ENCODE peak calls at places on chromosomes 1 and 21, in ten cellular contexts. X is heart left ventricle, P is IMR-90, W is thyroid gland, Z is body of pancreas, O is A549, D is breast epithelium, F is Peyer's patch, M is HCT116, C is endothelial cell of umbilical vein. H is an unnamed sample. For H3K9me3, the result is how much of the 10 kb centered on the place peaks cover.

GRCh38 chr1:106249365-106249764 is 807.1 kb upstream of the PRMT6 start:
- DNase-seq in F (no peak), M (no peak), Z (no peak), X (no peak), P (no peak), O (no peak), W (no peak), D (no peak), C (no peak), H (no peak)

GRCh38 chr1:33182452-33182851 is 609 bp upstream of the TRIM62 start:
- DNase-seq in O (no peak), F (no peak), D (no peak), X (no peak), P (peak), M (no peak), C (no peak), W (peak), Z (peak), H (no peak)

GRCh38 chr1:241834733-241835377 is 13.1 kb upstream of the EXO1 start:
- DNase-seq in M (peak), C (peak), F (no peak), X (no peak), P (peak), W (no peak), Z (peak), D (no peak), O (peak), H (no peak)

GRCh38 chr1:15948600-15949452 is 27.1 kb downstream of the ZBTB17 start:
- DNase-seq in C (peak), M (no peak), Z (peak), W (peak), P (peak), X (peak), D (no peak), O (no peak), F (no peak), H (peak)

GRCh38 chr1:50023292-50024159 is at the start of gene AGBL4:
- DNase-seq in X (peak), W (peak), C (peak), O (peak), Z (peak), M (no peak), D (peak), P (no peak), F (peak), H (peak)

GRCh38 chr1:181134543-181135461 is 46.3 kb downstream of the IER5 start:
- DNase-seq in F (peak), O (no peak), P (peak), W (peak), C (peak), X (no peak), Z (peak), D (peak), M (no peak), H (peak)

GRCh38 chr1:44112486-44112885 is 6.1 kb upstream of the KLF17 start:
- DNase-seq in X (no peak), W (no peak), C (no peak), Z (no peak), O (no peak), D (no peak), P (peak), F (no peak), M (no peak), H (no peak)

GRCh38 chr1:55443175-55443933 is 228.2 kb upstream of the USP24 start:
- DNase-seq in O (peak), D (peak), F (no peak), P (peak), M (peak), W (peak), C (peak), X (peak), Z (peak), H (no peak)

GRCh38 chr1:33468972-33469371 is 3.5 kb upstream of the ZSCAN20 start:
- DNase-seq in O (no peak), P (no peak), Z (no peak), M (no peak), F (no peak), D (no peak), C (no peak), X (no peak), W (no peak), H (no peak)

GRCh38 chr1:244006961-244007360 is 44.1 kb upstream of the ZBTB18 start:
- DNase-seq in X (no peak), F (no peak), W (no peak), P (no peak), D (no peak), Z (no peak), M (no peak), O (no peak), C (no peak), H (no peak)

GRCh38 chr1:241356187-241356518 is 852 bp downstream of the RGS7 start:
- DNase-seq in F (no peak), P (no peak), C (no peak), Z (no peak), D (no peak), X (no peak), M (no peak), O (no peak), W (no peak), H (no peak)

GRCh38 chr1:178947688-178948003 is 76.8 kb upstream of the ANGPTL1 start:
- DNase-seq in Z (no peak), D (no peak), M (no peak), W (no peak), X (no peak), O (no peak), C (no peak), P (no peak), F (no peak), H (no peak)

GRCh38 chr1:172167801-172168596 is 252.5 kb upstream of the C1orf105 start:
- DNase-seq in D (no peak), O (no peak), M (no peak), P (peak), W (no peak), C (no peak), X (no peak), Z (peak), F (no peak), H (no peak)

GRCh38 chr1:245277276-245277675 is 122.5 kb downstream of the KIF26B start:
- DNase-seq in X (no peak), F (no peak), O (no peak), P (no peak), C (no peak), W (peak), Z (peak), M (no peak), D (no peak), H (no peak)

GRCh38 chr1:77899647-77900320 is 11.4 kb downstream of the NEXN start:
- DNase-seq in C (peak), X (no peak), F (no peak), D (no peak), Z (no peak), O (no peak), P (peak), W (no peak), M (no peak), H (no peak)

GRCh38 chr1:201108614-201109013 is 3.6 kb downstream of the CACNA1S start:
- DNase-seq in X (no peak), D (no peak), F (no peak), Z (no peak), M (no peak), W (no peak), P (no peak), C (no peak), O (no peak), H (no peak)

GRCh38 chr1:93753766-93754763 is 72.4 kb upstream of the BCAR3 start:
- DNase-seq in C (peak), M (no peak), X (no peak), W (no peak), F (no peak), O (peak), P (peak), Z (peak), D (no peak), H (no peak)

GRCh38 chr1:33141781-33142180 is 40.1 kb downstream of the TRIM62 start:
- DNase-seq in W (no peak), O (no peak), X (no peak), Z (no peak), F (no peak), M (no peak), P (no peak), C (no peak), D (no peak), H (no peak)

GRCh38 chr1:53130878-53131589 is 11.4 kb downstream of the SLC1A7 start:
- DNase-seq in O (no peak), P (no peak), M (no peak), D (peak), W (no peak), F (peak), Z (no peak), X (no peak), C (no peak), H (peak)

GRCh38 chr1:20725189-20726106 is 7.1 kb downstream of the SH2D5 start:
- DNase-seq in F (no peak), C (peak), O (no peak), X (no peak), P (peak), W (peak), D (peak), M (no peak), Z (no peak), H (no peak)

GRCh38 chr1:33736496-33736895 is 127.4 kb upstream of the HMGB4 start:
- DNase-seq in D (no peak), Z (no peak), O (no peak), M (no peak), F (no peak), X (no peak), C (no peak), P (no peak), W (no peak), H (no peak)

GRCh38 chr1:67803380-67804279 is 29.6 kb downstream of the GNG12 start:
- DNase-seq in C (no peak), M (no peak), O (no peak), F (no peak), X (no peak), Z (no peak), D (no peak), W (no peak), P (no peak), H (no peak)

GRCh38 chr1:147246044-147246690 is 3.7 kb downstream of the CHD1L start:
- DNase-seq in Z (no peak), F (no peak), X (no peak), O (no peak), D (no peak), M (no peak), P (peak), C (no peak), W (no peak), H (no peak)

GRCh38 chr21:27759820-27760219 is 792.9 kb upstream of the ADAMTS5 start:
- DNase-seq in M (no peak), F (no peak), W (no peak), X (no peak), P (no peak), C (no peak), D (no peak), Z (no peak), O (no peak), H (no peak)

GRCh38 chr1:156356262-156356874 is 12.6 kb upstream of the RHBG start:
- DNase-seq in Z (no peak), M (no peak), X (no peak), F (no peak), D (no peak), P (no peak), C (no peak), W (peak), O (no peak), H (no peak)

GRCh38 chr1:211705439-211706205 is 30.2 kb upstream of the NEK2 start:
- DNase-seq in W (peak), D (no peak), M (no peak), C (no peak), F (no peak), Z (no peak), P (peak), O (no peak), X (no peak), H (no peak)

GRCh38 chr1:66996018-66996682 is 57.8 kb downstream of the SLC35D1 start:
- DNase-seq in O (peak), F (no peak), C (peak), D (no peak), Z (peak), W (peak), X (peak), P (peak), M (peak), H (peak)

DNA sequence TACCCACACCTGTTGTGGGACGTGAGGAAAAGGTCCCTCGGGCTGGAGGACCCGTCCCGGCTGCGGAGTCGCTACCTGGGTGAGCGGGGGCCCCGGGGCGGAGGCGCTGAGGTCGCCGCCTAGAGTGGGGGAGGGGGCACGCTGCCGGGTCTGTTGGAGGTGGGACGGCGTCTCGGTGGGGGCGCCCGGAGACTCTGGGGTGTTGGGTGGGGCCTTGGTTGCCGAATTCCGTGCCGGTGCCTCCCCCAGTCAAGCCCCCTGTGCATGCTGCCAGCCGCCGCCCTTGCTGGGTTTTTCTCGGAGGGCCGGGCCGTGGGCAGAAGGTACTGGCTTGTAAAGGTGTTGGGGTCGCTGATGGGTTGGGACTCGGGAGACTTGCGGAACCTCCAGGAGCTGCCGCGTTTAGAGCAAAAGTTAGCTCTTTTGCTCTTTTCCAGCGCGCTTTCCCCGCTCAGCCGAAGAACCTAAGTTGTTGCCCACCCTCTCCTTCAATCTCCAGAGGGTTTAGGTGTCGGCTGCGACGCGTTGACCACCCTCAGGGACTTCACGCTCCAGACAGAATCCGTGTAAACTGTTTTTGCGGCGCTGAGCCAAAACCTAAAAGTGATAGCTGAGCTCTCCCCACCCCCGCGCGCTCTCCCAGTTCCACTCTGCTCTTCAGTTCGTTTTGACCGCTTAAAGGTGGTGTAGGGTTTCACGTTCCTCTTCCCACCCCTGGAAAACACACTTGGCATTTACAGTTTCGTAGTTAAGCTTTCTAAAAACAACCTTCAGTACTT is at the start of gene MPC2:
- DNase-seq in C (peak), F (peak), D (peak), Z (peak), W (peak), P (peak), X (peak), M (peak), O (peak), H (peak)
- TF ChIP-seq POLR2A in C (no peak), F (no peak), D (no peak), Z (peak), W (no peak), P (no peak), X (peak), M (no peak), O (no peak), H (no peak)

DNA sequence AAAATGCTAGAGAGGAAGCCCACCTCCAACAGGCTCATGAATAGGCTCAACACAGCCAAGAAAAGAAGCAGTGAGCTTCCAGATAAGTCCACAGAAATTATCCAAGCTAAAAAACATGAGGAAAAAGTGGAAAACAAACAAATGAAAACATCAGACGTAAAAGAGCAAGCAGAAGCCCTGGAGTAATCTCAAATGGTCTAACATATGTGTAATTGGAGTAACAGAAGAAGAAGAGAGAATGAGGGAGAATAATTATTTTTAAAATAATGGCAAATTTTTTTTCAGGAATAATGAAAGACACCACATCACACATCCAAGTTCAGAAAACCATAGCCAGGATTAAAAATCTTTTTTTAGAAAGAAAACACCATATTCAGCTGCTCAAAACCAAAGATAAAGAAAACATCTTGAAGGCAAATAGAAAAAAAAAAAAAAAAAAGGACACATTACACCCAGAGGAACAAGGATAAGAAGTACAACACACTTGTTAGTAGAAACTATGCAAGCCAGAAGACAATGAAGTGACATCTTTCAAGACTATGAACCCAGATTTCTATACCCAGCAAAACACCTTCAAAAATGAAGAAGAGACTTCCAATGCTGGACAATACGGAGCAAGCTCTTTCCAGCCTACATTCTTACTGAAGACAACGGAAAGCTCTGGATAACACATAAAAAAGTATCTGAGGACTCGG is 10.6 kb upstream of the SUMO3 start:
- DNase-seq in X (no peak), W (no peak), D (no peak), Z (no peak), M (no peak), F (no peak), P (no peak), C (no peak), O (no peak), H (no peak)
- H3K9me3 ChIP-seq in X (under half), W (under half), D (under half), Z (under half), M (under half), F (under half), P (under half), C (under half), O (under half), H (under half)

GRCh38 chr1:12591267-12591938 is 26.6 kb downstream of the DHRS3 start:
- DNase-seq in X (peak), W (no peak), P (no peak), C (no peak), O (no peak), D (no peak), M (no peak), F (no peak), Z (no peak), H (no peak)
- TF ChIP-seq CTCF in X (peak), W (no peak), P (no peak), C (no peak), O (no peak), D (no peak), M (no peak), F (no peak), Z (no peak), H (no peak)

DNA sequence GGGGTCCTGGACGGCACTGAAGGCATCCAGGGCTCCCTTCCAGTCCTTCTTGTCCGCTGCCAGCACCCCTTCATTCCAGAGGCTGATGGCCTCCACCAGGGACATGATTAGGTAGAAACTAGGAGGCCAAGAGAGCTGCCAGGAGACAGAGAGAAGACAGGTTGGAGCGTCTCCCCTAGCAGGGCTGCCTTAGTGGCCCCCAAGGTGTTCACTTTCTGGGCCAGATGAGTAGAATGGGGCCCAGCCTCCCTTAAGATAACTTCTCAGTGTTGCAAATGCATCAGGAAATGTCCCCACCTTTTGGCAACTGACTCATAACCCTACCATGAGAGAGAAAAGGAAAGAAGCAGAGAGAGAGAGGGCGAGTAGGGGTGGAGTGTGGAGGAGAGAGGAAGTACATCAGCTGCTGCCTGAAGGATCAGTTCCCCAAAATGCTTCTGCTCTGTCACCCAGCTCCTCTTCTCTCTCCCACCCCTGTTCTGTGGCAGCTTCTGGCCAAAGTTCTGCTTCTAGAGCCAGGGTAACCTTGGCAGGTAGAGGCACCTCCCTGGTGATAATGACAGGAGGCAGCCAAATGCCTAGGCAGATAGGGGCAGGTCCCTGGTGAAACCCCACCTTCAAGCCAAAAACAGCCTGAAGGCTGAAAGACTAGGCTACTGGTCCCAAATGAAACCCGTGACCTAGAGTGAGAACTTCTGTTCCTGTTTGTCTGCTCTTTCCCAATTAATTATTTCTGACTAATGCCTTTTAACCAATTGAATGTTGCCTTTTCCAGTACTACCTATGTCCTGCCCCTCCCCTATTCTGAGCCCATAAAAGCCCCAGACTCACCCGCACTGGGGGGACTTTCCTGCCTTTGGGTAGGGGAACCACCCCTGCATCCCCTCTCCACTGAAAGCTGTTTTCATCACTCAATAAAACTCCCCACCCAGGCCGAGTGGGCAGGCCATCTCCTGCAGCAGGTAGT is at the start of gene NCF2:
- DNase-seq in O (no peak), X (no peak), P (peak), Z (peak), D (no peak), C (no peak), F (no peak), W (no peak), M (no peak), H (no peak)
- TF ChIP-seq POLR2A in O (no peak), X (no peak), P (no peak), Z (no peak), D (no peak), C (no peak), F (no peak), W (no peak), M (no peak), H (no peak)